ENCODE peak calls at places on chromosomes 12 and 14, in eight cellular contexts. B, R, K, E, T, U, D and Y are unnamed samples.

GRCh38 chr14:71610797-71611196 is 321.4 kb upstream of the RGS6 start:
- DNase-seq in B (no peak), R (no peak), K (no peak), E (no peak), T (no peak), U (no peak), D (no peak), Y (no peak)

GRCh38 chr14:32469388-32470160 is 140.5 kb downstream of the AKAP6 start:
- DNase-seq in B (peak), R (no peak), K (no peak), E (no peak), T (no peak), U (no peak), D (no peak), Y (peak)

GRCh38 chr14:96824283-96824682 is 27.1 kb downstream of the VRK1 start:
- DNase-seq in B (peak), R (no peak), K (no peak), E (no peak), T (no peak), U (no peak), D (no peak), Y (no peak)

GRCh38 chr12:55816876-55817351 is 610 bp downstream of the SARNP start:
- DNase-seq in B (no peak), R (no peak), K (no peak), E (no peak), T (no peak), U (no peak), D (no peak), Y (peak)

GRCh38 chr14:104967414-104968152 is 10.6 kb downstream of the AHNAK2 start:
- DNase-seq in B (peak), R (no peak), K (peak), E (peak), T (peak), U (no peak), D (no peak), Y (peak)

GRCh38 chr14:95663226-95663797 is 22.9 kb upstream of the TCL1B start:
- DNase-seq in B (no peak), R (no peak), K (no peak), E (no peak), T (no peak), U (no peak), D (no peak), Y (no peak)

GRCh38 chr12:92369061-92369460 is 223.4 kb upstream of the BTG1 start:
- DNase-seq in B (no peak), R (no peak), K (no peak), E (no peak), T (no peak), U (no peak), D (no peak), Y (no peak)

GRCh38 chr14:105165761-105166485 is 2.7 kb downstream of the JAG2 start:
- DNase-seq in B (no peak), R (no peak), K (no peak), E (no peak), T (no peak), U (no peak), D (no peak), Y (no peak)

GRCh38 chr12:26803552-26803951 is 29.4 kb downstream of the ITPR2 start:
- DNase-seq in B (peak), R (no peak), K (no peak), E (no peak), T (no peak), U (no peak), D (no peak), Y (no peak)

GRCh38 chr12:3274664-3275063 is 197.5 kb downstream of the TSPAN9 start:
- DNase-seq in B (no peak), R (no peak), K (no peak), E (no peak), T (no peak), U (no peak), D (no peak), Y (no peak)

GRCh38 chr12:87779016-87779415 is 250.2 kb downstream of the C12orf50 start:
- DNase-seq in B (peak), R (no peak), K (no peak), E (no peak), T (no peak), U (no peak), D (no peak), Y (peak)

GRCh38 chr12:94570161-94570560 is 80.2 kb downstream of the TMCC3 start:
- DNase-seq in B (peak), R (no peak), K (no peak), E (no peak), T (no peak), U (no peak), D (no peak), Y (no peak)

GRCh38 chr14:77104393-77104792 is 6.3 kb downstream of the CIPC start:
- DNase-seq in B (no peak), R (no peak), K (no peak), E (no peak), T (no peak), U (no peak), D (no peak), Y (no peak)

GRCh38 chr12:94704452-94704871 is 54.1 kb upstream of the TMCC3 start:
- DNase-seq in B (peak), R (no peak), K (no peak), E (no peak), T (no peak), U (no peak), D (no peak), Y (no peak)

GRCh38 chr12:101235686-101236085 is 25.6 kb upstream of the SLC5A8 start:
- DNase-seq in B (no peak), R (no peak), K (no peak), E (no peak), T (no peak), U (no peak), D (no peak), Y (no peak)

GRCh38 chr14:61894452-61895077 is 132.3 kb downstream of the SNAPC1 start:
- DNase-seq in B (peak), R (peak), K (peak), E (peak), T (peak), U (no peak), D (no peak), Y (peak)

GRCh38 chr14:97791906-97792305 is 994.7 kb downstream of the VRK1 start:
- DNase-seq in B (no peak), R (no peak), K (no peak), E (no peak), T (no peak), U (no peak), D (no peak), Y (no peak)

GRCh38 chr12:108773798-108774788 is 42.8 kb upstream of the CORO1C start:
- DNase-seq in B (peak), R (no peak), K (peak), E (peak), T (no peak), U (no peak), D (no peak), Y (peak)

GRCh38 chr12:46472893-46473633 is 100.5 kb upstream of the SLC38A2 start:
- DNase-seq in B (peak), R (no peak), K (no peak), E (no peak), T (no peak), U (no peak), D (no peak), Y (no peak)

GRCh38 chr12:76777765-76778216 is 13.9 kb downstream of the ZDHHC17 start:
- DNase-seq in B (no peak), R (no peak), K (no peak), E (no peak), T (no peak), U (no peak), D (no peak), Y (no peak)

GRCh38 chr12:55831407-55831880 is 2.1 kb upstream of the DNAJC14 start:
- DNase-seq in B (no peak), R (no peak), K (no peak), E (no peak), T (no peak), U (no peak), D (no peak), Y (no peak)

GRCh38 chr12:82378997-82379396 is 20.7 kb downstream of the METTL25 start:
- DNase-seq in B (no peak), R (no peak), K (no peak), E (no peak), T (no peak), U (no peak), D (no peak), Y (no peak)

GRCh38 chr12:3747543-3747942 is 5.4 kb downstream of the CRACR2A start:
- DNase-seq in B (no peak), R (peak), K (peak), E (no peak), T (no peak), U (no peak), D (no peak), Y (no peak)

GRCh38 chr12:71865166-71865713 is 25.7 kb downstream of the TBC1D15 start:
- DNase-seq in B (peak), R (no peak), K (no peak), E (no peak), T (no peak), U (no peak), D (no peak), Y (peak)

GRCh38 chr14:31920003-31920402 is 157.1 kb upstream of the ARHGAP5 start:
- DNase-seq in B (no peak), R (no peak), K (no peak), E (no peak), T (no peak), U (no peak), D (no peak), Y (no peak)